ENCODE peak calls at places on chromosomes 11 and 22, in six cellular contexts. G is mammary epithelial cell, P is tibial artery, E is brain microvascular endothelial cell, Y is kidney epithelial cell, C is astrocyte of the cerebellum. V is an unnamed sample.

GRCh38 chr11:118531597-118532084 is 649 bp downstream of the TMEM25 start:
- DNase-seq in G (no peak), Y (no peak), P (no peak), C (no peak), E (no peak), V (no peak)

GRCh38 chr11:44028816-44029506 is 18.8 kb upstream of the ACCSL start:
- DNase-seq in C (no peak), P (no peak), E (no peak), G (no peak), Y (no peak), V (no peak)

GRCh38 chr22:27851974-27852713 is 50.6 kb upstream of the MN1 start:
- DNase-seq in E (no peak), P (no peak), Y (no peak), G (no peak), C (no peak), V (no peak)

GRCh38 chr11:10293423-10294288 is at the start of gene SBF2:
- DNase-seq in P (peak), E (peak), Y (no peak), G (peak), C (no peak), V (peak)

GRCh38 chr11:111372538-111372937 is 6.5 kb downstream of the POU2AF1 start:
- DNase-seq in C (no peak), G (no peak), Y (no peak), P (no peak), E (no peak), V (no peak)

GRCh38 chr22:17845790-17846189 is 71.5 kb upstream of the BID start:
- DNase-seq in C (no peak), P (no peak), G (no peak), Y (no peak), E (no peak), V (peak)

GRCh38 chr22:29330753-29331152 is 15.3 kb upstream of the RASL10A start:
- DNase-seq in E (peak), C (no peak), G (no peak), P (no peak), Y (no peak), V (no peak)

GRCh38 chr11:61021661-61022212 is 50.3 kb downstream of the CD6 start:
- DNase-seq in Y (no peak), P (no peak), E (no peak), G (no peak), C (no peak), V (no peak)

GRCh38 chr11:96014234-96014633 is 90.3 kb upstream of the MTMR2 start:
- DNase-seq in G (peak), C (peak), E (peak), Y (no peak), P (no peak), V (no peak)

GRCh38 chr11:75583710-75584658 is 21.9 kb downstream of the SERPINH1 start:
- DNase-seq in P (peak), Y (no peak), G (no peak), C (no peak), E (no peak), V (no peak)

GRCh38 chr22:18147791-18148507 is 2.0 kb upstream of the USP18 start:
- DNase-seq in Y (no peak), G (no peak), E (no peak), C (no peak), P (no peak), V (no peak)

GRCh38 chr11:102600666-102601065 is 24.5 kb downstream of the MMP20 start:
- DNase-seq in G (no peak), E (no peak), C (no peak), P (no peak), Y (no peak), V (no peak)

GRCh38 chr11:47271961-47272661 is 2.2 kb downstream of the MADD start:
- DNase-seq in P (no peak), E (no peak), C (no peak), G (no peak), Y (no peak), V (no peak)

GRCh38 chr22:47136671-47137070 is 374.2 kb downstream of the TBC1D22A start:
- DNase-seq in Y (no peak), G (no peak), P (no peak), C (no peak), E (no peak), V (no peak)

GRCh38 chr22:37491106-37491505 is 4.9 kb upstream of the MFNG start:
- DNase-seq in G (no peak), E (no peak), P (no peak), C (no peak), Y (no peak), V (no peak)

DNA sequence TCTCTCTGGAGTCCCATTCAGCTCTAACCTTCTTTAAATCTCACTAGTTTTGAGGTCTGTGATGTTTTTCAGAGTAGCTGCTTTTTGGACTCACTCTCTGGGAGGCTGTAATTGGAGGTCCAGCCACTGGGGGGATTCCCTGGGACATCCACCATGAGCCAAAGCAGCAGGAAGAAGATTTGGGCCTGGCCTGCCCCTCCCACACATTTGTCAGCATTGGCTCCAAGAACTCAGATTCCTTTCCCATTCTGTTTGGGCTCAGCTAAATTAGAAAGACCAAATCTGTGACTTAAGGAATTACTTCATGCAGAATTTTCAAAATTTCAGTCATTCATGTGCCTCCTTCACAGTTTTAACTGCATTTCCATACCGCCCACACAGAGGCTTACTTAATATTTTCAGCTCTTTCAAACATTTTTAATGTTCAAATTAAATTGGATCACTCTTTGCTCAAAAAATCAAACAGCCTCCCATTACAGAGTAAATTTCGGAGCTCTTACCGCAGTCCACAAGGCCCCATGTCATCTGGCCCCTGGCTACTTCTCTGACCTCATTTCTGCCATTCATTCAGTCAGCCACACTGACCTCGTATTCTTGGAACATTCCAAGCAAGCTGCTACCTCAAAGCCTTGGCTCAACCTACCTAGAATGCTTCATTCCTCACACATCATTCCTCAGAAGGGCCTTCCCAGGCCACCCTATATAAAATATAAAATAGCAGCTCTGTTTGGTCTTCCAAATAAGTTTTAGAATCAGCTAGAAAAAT is 54.5 kb upstream of the RRAS2 start:
- DNase-seq in E (peak), G (peak), Y (no peak), C (peak), P (peak), V (peak)
- TF ChIP-seq CTCF in E (peak), G (peak), Y (no peak), C (peak), P (peak), V (peak)

DNA sequence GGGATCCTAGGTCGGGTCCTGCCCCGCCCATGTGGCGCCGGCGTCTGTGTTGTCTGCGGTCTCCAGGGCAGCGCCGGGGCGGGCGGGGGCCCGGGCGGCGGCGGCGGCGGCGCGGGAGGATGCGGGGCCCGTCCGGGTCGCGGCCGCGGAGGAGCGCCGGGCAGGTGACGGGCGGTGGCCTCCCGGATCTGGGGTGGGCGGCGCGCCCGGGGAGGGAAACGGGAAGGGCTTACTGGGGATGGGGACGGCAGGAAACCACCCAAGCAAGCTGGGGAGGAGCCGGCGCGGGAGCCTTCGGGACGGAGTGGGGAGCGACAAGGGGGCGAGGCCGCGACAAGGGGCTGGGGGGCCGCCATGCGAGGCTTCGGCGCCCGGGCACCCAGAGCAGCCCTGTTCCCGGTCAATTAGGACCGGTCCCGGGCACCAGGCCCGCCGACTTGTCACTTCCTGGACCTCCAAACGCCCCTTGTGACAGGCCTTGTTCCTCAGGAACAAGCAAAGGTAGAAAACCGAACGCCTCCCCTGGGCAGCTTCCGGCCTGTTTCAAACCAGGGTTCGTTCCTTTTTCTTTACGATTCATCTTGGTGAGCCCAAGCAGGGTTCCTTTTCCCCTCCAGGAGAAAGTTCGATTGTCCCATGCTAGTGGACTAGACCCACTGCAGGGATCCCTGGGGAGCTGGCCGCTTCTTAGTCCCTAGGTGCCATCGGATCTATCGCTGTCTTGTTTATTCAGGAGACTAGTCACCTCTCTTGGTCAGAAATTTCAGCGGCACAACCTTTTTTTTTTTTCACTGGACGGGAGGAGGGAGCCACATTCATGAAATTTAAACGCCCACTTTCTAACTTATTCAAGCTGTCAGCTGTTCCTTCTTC is 486 bp downstream of the JHY start:
- DNase-seq in C (no peak), E (peak), Y (peak), P (peak), G (peak), V (peak)
- TF ChIP-seq CTCF in C (no peak), E (no peak), Y (no peak), P (no peak), G (no peak), V (no peak)

DNA sequence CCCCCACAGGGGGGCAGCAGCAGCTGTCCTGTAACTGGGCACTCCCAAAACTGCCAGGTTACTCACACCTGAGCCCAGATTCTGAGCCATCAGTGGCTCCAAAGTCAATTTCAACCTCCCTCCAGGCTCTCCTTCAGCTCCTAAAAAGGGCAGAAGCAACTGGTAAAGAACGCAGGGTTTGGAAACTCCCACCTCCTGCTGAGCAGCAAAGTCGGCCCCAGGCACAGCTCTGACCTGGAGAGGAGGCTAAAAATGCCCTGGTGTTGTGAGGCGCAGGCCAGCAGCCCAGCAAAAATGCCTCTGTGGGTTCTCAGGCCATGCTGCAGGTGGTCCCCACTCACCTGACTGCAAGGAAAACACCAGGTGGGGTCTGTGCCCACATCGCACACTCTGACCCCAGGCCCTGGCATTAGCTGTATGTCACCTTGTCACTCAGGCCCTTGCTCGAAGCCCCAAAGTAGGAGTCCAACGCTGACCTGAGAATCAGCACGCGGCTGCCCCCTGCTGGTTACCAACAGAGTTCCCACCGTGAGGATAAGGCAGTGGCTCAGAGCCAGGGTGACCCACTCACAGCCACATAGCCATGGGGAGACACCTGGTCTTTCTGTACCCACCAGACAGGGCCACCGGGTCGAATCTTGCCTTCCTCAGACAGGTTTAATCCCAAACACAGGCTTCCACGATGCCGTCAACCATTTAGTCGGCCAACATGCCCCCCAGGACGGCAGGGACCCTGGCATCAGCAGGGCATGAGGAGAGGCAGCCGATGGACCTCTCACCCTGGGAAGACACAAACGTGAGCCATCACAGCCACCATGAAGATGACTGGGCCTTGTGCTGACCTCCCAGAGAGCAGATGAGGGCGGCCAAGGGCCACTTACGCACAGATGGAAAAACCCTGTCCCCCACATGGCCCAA is 11.1 kb downstream of the POLR3H start:
- DNase-seq in Y (no peak), E (peak), G (no peak), C (peak), P (peak), V (no peak)
- TF ChIP-seq CTCF in Y (peak), E (peak), G (peak), C (peak), P (peak), V (peak)

DNA sequence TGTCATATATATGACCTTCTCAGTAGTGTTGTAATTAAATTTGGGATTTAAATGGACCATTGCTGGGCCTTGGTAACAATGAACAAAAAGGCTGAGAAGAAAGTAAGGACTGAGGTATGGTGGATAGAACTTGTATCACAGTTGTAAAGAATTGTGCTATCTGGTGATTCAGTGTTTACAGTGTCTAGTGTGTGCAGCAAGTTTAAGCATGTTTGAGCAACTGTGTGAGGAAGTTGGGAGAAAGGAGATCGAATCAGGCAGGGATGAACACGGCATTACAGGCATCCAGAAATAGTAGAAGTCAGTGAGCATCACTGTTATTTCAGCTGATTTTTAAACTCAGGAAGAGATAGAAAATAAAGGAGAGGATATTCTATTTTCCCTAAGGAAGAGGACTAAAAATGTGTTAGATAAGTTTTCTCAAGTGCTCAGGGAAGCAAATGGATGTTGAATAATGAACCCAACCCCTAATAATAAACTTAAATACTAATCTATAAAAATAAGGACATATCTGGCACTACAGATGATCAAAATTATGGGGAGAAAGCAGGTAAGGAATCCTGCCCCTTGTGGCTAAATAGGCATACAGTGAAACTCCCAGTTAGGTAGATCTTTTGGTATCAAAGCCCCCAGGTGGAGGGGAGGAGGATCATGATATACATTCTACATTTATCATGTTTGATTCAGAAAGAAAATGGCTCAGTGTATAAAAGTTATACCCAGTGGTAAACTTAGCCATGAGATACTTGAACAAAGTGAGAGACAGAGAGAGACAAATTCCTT is 361.0 kb upstream of the ANO3 start:
- DNase-seq in G (peak), P (no peak), E (no peak), Y (no peak), C (no peak), V (no peak)
- TF ChIP-seq CTCF in G (peak), P (no peak), E (peak), Y (peak), C (peak), V (peak)

GRCh38 chr11:105723269-105723668 is 113.4 kb downstream of the GRIA4 start:
- DNase-seq in P (no peak), E (no peak), C (no peak), Y (no peak), G (no peak), V (no peak)

GRCh38 chr11:105719073-105719846 is 109.4 kb downstream of the GRIA4 start:
- DNase-seq in G (peak), Y (peak), C (peak), P (no peak), E (peak), V (peak)

GRCh38 chr11:105718641-105719040 is 108.8 kb downstream of the GRIA4 start:
- DNase-seq in Y (peak), E (no peak), P (no peak), C (peak), G (no peak), V (no peak)

DNA sequence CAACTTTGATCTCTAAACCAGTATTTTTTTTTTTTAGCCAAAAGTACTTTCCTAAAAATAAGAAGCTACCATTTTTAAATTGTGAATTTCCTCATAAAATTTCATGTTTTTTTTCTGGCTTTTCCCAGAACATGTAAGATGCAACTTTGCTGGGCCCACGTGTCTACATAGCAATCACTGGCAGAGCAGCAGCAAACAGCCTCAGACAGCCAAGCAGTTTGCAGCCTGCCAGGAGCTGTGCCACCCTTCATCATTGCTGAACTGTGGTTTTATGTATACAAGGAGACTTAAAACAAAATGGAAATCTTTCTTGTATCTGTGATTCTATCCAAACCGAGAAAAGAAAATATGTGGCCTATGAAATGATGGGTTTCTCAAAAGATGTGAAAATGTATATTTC is 110.2 kb downstream of the GRIA4 start:
- DNase-seq in E (no peak), C (no peak), G (no peak), P (no peak), Y (no peak), V (no peak)
- TF ChIP-seq CTCF in E (no peak), C (no peak), G (no peak), P (no peak), Y (no peak), V (no peak)

GRCh38 chr22:24585461-24585860 is 7.4 kb downstream of the LRRC75B start:
- DNase-seq in G (no peak), Y (no peak), E (no peak), P (no peak), C (no peak), V (no peak)

GRCh38 chr22:24583972-24584790 is 8.7 kb downstream of the LRRC75B start:
- DNase-seq in E (no peak), G (no peak), Y (no peak), P (no peak), C (no peak), V (no peak)

GRCh38 chr22:24582111-24582814 is 10.6 kb downstream of the LRRC75B start:
- DNase-seq in G (no peak), C (no peak), E (no peak), Y (no peak), P (no peak), V (no peak)

GRCh38 chr22:24584871-24585411 is 7.9 kb downstream of the LRRC75B start:
- DNase-seq in E (no peak), P (no peak), Y (no peak), G (no peak), C (no peak), V (no peak)

GRCh38 chr22:24583221-24583971 is 9.5 kb downstream of the LRRC75B start:
- DNase-seq in Y (no peak), G (no peak), P (no peak), C (no peak), E (no peak), V (no peak)
- TF ChIP-seq CTCF in Y (no peak), G (no peak), P (no peak), C (no peak), E (no peak), V (no peak)

DNA sequence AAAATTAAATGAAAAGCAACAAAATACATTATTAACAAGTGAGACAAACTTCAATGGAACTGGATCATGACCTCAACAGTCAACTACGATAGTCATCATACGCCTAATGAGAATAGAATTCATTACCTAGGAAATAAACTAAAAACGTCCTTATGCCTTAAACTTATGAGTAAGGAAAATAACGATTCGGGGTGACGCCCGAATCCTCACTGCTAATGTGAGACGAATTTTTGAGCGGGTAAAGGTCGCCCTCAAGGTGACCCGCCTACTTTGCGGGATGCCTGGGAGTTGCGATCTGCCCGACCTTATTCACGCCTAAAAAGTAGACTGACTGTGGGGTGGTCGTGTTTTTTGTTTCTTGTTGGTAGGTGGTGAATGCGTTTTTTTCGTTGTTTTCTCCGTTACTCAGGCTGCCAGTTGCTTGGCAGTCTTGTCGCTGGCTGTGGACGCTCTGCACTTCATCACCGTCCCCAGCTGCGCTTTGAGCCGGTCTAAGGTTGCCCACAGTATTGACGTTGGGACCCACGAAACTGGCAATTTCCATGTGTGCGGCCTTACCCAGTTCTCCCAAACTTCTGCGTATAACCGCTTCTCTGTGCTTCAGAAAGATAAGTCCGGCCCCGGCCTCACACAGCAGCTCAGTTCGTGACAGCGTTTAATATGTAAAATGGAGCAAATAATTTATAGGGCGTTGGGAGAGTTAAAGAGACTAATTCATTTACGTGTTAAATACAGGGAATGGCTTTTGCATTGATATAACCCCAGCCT is 593 bp upstream of the POLDIP3 start:
- DNase-seq in C (peak), Y (peak), P (peak), G (peak), E (peak), V (peak)
- TF ChIP-seq CTCF in C (no peak), Y (no peak), P (peak), G (no peak), E (no peak), V (no peak)

GRCh38 chr22:46117206-46118199 is 32.8 kb upstream of the PPARA start:
- DNase-seq in C (no peak), P (no peak), Y (no peak), G (no peak), E (no peak), V (no peak)
- TF ChIP-seq CTCF in C (no peak), P (no peak), Y (no peak), G (no peak), E (no peak), V (no peak)

V was measured in AG09319.